ENCODE peak calls at places on chromosomes 2 and 18, in four cellular contexts. N is IMR-90, A is K562, Y is GM12878. U is an unnamed sample.

GRCh38 chr18:49359732-49360444 is 100.6 kb downstream of the DYM start:
- DNase-seq in N (peak; percentile 90), A (no peak), Y (peak; percentile 27), U (no peak)

GRCh38 chr2:198957183-198957582 is 500.6 kb downstream of the SATB2 start:
- DNase-seq in N (no peak), A (no peak), Y (no peak), U (no peak)

GRCh38 chr2:66432801-66433694 is 1.9 kb upstream of the MEIS1 start:
- DNase-seq in N (peak; percentile 98), A (peak; percentile 87), Y (no peak), U (peak; percentile 95)

GRCh38 chr2:42550870-42551269 is 17.6 kb upstream of the MTA3 start:
- DNase-seq in N (no peak), A (no peak), Y (no peak), U (no peak)

GRCh38 chr2:201216918-201217317 is 34.0 kb downstream of the CASP10 start:
- DNase-seq in N (no peak), A (no peak), Y (no peak), U (no peak)

GRCh38 chr2:214220251-214220650 is 190.6 kb upstream of the VWC2L start:
- DNase-seq in N (no peak), A (no peak), Y (no peak), U (no peak)

GRCh38 chr2:206031162-206031784 is 54.7 kb downstream of the INO80D start:
- DNase-seq in N (peak; percentile 75), A (no peak), Y (peak; percentile 3), U (no peak)

GRCh38 chr2:236085211-236085610 is 83.0 kb downstream of the GBX2 start:
- DNase-seq in N (no peak), A (no peak), Y (no peak), U (no peak)

GRCh38 chr2:148493822-148494563 is 150.6 kb upstream of the EPC2 start:
- DNase-seq in N (no peak), A (no peak), Y (no peak), U (no peak)

GRCh38 chr2:199806179-199806578 is 44.8 kb downstream of the FTCDNL1 start:
- DNase-seq in N (peak; percentile 74), A (no peak), Y (no peak), U (no peak)

GRCh38 chr2:127454595-127455565 is 36.7 kb downstream of the PROC start:
- DNase-seq in N (no peak), A (no peak), Y (no peak), U (peak; percentile 26)

GRCh38 chr2:197072533-197072932 is 146.0 kb upstream of the PGAP1 start:
- DNase-seq in N (peak; percentile 37), A (no peak), Y (no peak), U (no peak)

GRCh38 chr2:28321426-28321825 is 71.2 kb upstream of the FOSL2 start:
- DNase-seq in N (peak; percentile 59), A (no peak), Y (no peak), U (no peak)

GRCh38 chr2:195879153-195879552 is 189.5 kb downstream of the DNAH7 start:
- DNase-seq in N (no peak), A (no peak), Y (no peak), U (no peak)
- TF ChIP-seq ELK1 in N (no peak), A (no peak), Y (no peak), U (no peak)

GRCh38 chr18:12304351-12305210 is 3.5 kb upstream of the TUBB6 start:
- DNase-seq in N (peak; percentile 82), A (no peak), Y (no peak), U (no peak)
- TF ChIP-seq ELK1 in N (no peak), A (no peak), Y (no peak), U (no peak)

GRCh38 chr2:63537306-63537705 is 51.0 kb downstream of the WDPCP start:
- DNase-seq in N (peak; percentile 30), A (no peak), Y (no peak), U (no peak)
- TF ChIP-seq ELK1 in N (no peak), A (no peak), Y (no peak), U (no peak)

GRCh38 chr2:234913208-234913626 is 38.6 kb upstream of the SH3BP4 start:
- DNase-seq in N (peak; percentile 69), A (no peak), Y (no peak), U (no peak)
- TF ChIP-seq ELK1 in N (no peak), A (no peak), Y (no peak), U (no peak)

GRCh38 chr2:70717431-70718038 is 50.5 kb downstream of the ADD2 start:
- DNase-seq in N (no peak), A (peak; percentile 63), Y (no peak), U (no peak)

GRCh38 chr2:70719231-70719630 is 48.8 kb downstream of the ADD2 start:
- DNase-seq in N (no peak), A (no peak), Y (no peak), U (no peak)

GRCh38 chr2:70716951-70717350 is 51.0 kb downstream of the ADD2 start:
- DNase-seq in N (no peak), A (no peak), Y (no peak), U (no peak)

GRCh38 chr2:70718736-70719135 is 49.3 kb downstream of the ADD2 start:
- DNase-seq in N (no peak), A (no peak), Y (no peak), U (no peak)

DNA sequence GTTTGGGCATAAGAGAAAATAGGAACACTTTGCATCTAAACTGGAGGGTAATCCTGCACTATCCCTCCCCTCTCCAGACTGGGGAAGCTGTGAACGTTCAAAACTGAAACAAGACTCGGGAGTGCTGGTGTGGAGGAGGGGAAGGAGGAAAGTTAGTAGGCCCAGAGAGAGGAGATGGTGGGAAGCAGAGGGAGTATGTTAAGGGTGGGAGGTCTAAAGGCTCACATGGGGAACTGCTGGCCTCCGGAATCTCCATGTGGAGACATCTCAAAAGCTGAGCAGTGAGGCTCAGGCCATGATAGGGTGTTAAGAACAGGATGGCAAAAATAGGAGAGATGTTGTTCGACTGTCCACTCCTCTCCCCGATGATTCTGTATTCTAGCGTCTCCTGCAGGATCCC is 47.9 kb downstream of the ADD2 start:
- DNase-seq in N (no peak), A (no peak), Y (no peak), U (no peak)
- TF ChIP-seq ELK1 in N (no peak), A (no peak), Y (no peak), U (no peak)